ENCODE peak calls at places on chromosome 15, in six cellular contexts. U, P, A, M, G and S are unnamed samples.

GRCh38 chr15:29883126-29883525 is 60.9 kb upstream of the TJP1 start:
- DNase-seq in U (no peak), P (no peak), A (no peak), M (no peak), G (no peak), S (no peak)

GRCh38 chr15:40843885-40844542 is at the start of gene SPINT1:
- DNase-seq in U (peak), P (peak), A (no peak), M (peak), G (peak), S (peak)

GRCh38 chr15:21262851-21263400 is 177.4 kb downstream of the POTEB3 start:
- DNase-seq in U (no peak), P (no peak), A (no peak), M (no peak), G (no peak), S (no peak)

GRCh38 chr15:55606214-55606613 is 18.1 kb upstream of the PYGO1 start:
- DNase-seq in U (no peak), P (no peak), A (no peak), M (no peak), G (no peak), S (no peak)

GRCh38 chr15:56076651-56077050 is 83.2 kb upstream of the NEDD4 start:
- DNase-seq in U (no peak), P (no peak), A (no peak), M (no peak), G (no peak), S (no peak)

GRCh38 chr15:52143862-52144261 is 31.3 kb upstream of the BCL2L10 start:
- DNase-seq in U (no peak), P (no peak), A (no peak), M (no peak), G (no peak), S (no peak)

GRCh38 chr15:90482124-90483011 is 47.4 kb upstream of the CRTC3 start:
- DNase-seq in U (peak), P (peak), A (no peak), M (no peak), G (peak), S (no peak)

GRCh38 chr15:65393557-65393956 is 15.8 kb upstream of the IGDCC3 start:
- DNase-seq in U (no peak), P (no peak), A (no peak), M (no peak), G (no peak), S (no peak)

GRCh38 chr15:85642693-85643058 is 152.0 kb downstream of the KLHL25 start:
- DNase-seq in U (no peak), P (no peak), A (no peak), M (peak), G (no peak), S (no peak)

GRCh38 chr15:44101944-44102343 is 93.1 kb downstream of the FRMD5 start:
- DNase-seq in U (no peak), P (no peak), A (no peak), M (no peak), G (no peak), S (no peak)

GRCh38 chr15:83323296-83323711 is 38.8 kb upstream of the BNC1 start:
- DNase-seq in U (no peak), P (no peak), A (no peak), M (no peak), G (peak), S (no peak)

GRCh38 chr15:47507221-47507985 is 209.9 kb upstream of the SEMA6D start:
- DNase-seq in U (no peak), P (no peak), A (no peak), M (no peak), G (no peak), S (no peak)

GRCh38 chr15:26087881-26088280 is 224.8 kb upstream of the ATP10A start:
- DNase-seq in U (no peak), P (no peak), A (no peak), M (no peak), G (no peak), S (no peak)

GRCh38 chr15:53739187-53739586 is 20.3 kb downstream of the WDR72 start:
- DNase-seq in U (no peak), P (no peak), A (no peak), M (no peak), G (no peak), S (no peak)

GRCh38 chr15:71529353-71529752 is 281.0 kb upstream of the NR2E3 start:
- DNase-seq in U (no peak), P (no peak), A (no peak), M (no peak), G (no peak), S (no peak)

GRCh38 chr15:95799286-95800187 is 531.0 kb upstream of the NR2F2 start:
- DNase-seq in U (no peak), P (no peak), A (no peak), M (no peak), G (no peak), S (no peak)

GRCh38 chr15:87145686-87146085 is 1066.0 kb downstream of the AGBL1 start:
- DNase-seq in U (no peak), P (no peak), A (no peak), M (no peak), G (no peak), S (no peak)

GRCh38 chr15:40737048-40737447 is 18.0 kb downstream of the RMDN3 start:
- DNase-seq in U (no peak), P (no peak), A (no peak), M (no peak), G (no peak), S (no peak)

GRCh38 chr15:70761046-70761445 is 2.3 kb downstream of the UACA start:
- DNase-seq in U (no peak), P (no peak), A (no peak), M (no peak), G (no peak), S (no peak)

GRCh38 chr15:93190238-93190637 is 101.2 kb upstream of the RGMA start:
- DNase-seq in U (no peak), P (no peak), A (no peak), M (no peak), G (no peak), S (no peak)

GRCh38 chr15:25710184-25710583 is 152.9 kb downstream of the ATP10A start:
- DNase-seq in U (peak), P (peak), A (peak), M (no peak), G (peak), S (peak)

GRCh38 chr15:64667736-64668161 is 107.6 kb downstream of the RBPMS2 start:
- DNase-seq in U (no peak), P (no peak), A (no peak), M (no peak), G (no peak), S (no peak)

GRCh38 chr15:67137951-67138935 is 72.8 kb downstream of the SMAD3 start:
- DNase-seq in U (no peak), P (no peak), A (no peak), M (no peak), G (no peak), S (no peak)

GRCh38 chr15:67135494-67135893 is 70.1 kb downstream of the SMAD3 start:
- DNase-seq in U (no peak), P (no peak), A (no peak), M (no peak), G (no peak), S (no peak)

GRCh38 chr15:67137319-67137718 is 71.9 kb downstream of the SMAD3 start:
- DNase-seq in U (no peak), P (no peak), A (no peak), M (no peak), G (no peak), S (no peak)

GRCh38 chr15:67134577-67135492 is 69.4 kb downstream of the SMAD3 start:
- DNase-seq in U (no peak), P (no peak), A (no peak), M (no peak), G (no peak), S (no peak)

GRCh38 chr15:67136802-67137201 is 71.4 kb downstream of the SMAD3 start:
- DNase-seq in U (no peak), P (no peak), A (no peak), M (no peak), G (no peak), S (no peak)
- TF ChIP-seq CTCF in U (no peak), P (no peak), A (no peak), M (no peak), G (no peak), S (no peak)

DNA sequence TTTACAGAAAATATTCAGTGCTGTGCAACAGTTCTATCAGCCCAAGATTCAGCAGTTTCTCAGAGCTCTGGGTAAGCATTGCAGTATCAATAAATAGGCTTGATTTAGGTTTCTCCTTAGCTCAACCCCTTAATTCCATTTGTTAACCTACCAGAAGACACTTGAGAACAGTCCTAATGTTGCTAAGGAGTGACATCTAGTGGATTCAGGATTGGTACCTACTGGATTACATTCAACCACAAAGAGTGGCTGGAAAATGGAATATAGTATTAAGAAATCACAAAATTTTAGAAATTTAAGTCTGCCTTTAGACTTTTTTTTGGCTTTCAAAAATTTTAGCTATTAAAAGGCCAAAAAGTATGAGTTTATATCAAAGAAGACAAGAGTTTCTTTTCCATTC is 34.7 kb downstream of the POLG start:
- DNase-seq in U (no peak), P (no peak), A (no peak), M (no peak), G (no peak), S (no peak)
- TF ChIP-seq CTCF in U (no peak), P (no peak), A (no peak), M (no peak), G (no peak), S (no peak)

GRCh38 chr15:100571592-100572167 is 30.3 kb downstream of the LINS1 start:
- DNase-seq in U (no peak), P (no peak), A (no peak), M (no peak), G (no peak), S (no peak)

GRCh38 chr15:100570282-100570681 is 31.7 kb downstream of the LINS1 start:
- DNase-seq in U (no peak), P (no peak), A (no peak), M (no peak), G (no peak), S (no peak)

GRCh38 chr15:100573526-100573925 is 28.5 kb downstream of the LINS1 start:
- DNase-seq in U (no peak), P (no peak), A (no peak), M (no peak), G (no peak), S (no peak)

GRCh38 chr15:100570735-100571363 is 31.1 kb downstream of the LINS1 start:
- DNase-seq in U (no peak), P (no peak), A (no peak), M (no peak), G (no peak), S (no peak)

DNA sequence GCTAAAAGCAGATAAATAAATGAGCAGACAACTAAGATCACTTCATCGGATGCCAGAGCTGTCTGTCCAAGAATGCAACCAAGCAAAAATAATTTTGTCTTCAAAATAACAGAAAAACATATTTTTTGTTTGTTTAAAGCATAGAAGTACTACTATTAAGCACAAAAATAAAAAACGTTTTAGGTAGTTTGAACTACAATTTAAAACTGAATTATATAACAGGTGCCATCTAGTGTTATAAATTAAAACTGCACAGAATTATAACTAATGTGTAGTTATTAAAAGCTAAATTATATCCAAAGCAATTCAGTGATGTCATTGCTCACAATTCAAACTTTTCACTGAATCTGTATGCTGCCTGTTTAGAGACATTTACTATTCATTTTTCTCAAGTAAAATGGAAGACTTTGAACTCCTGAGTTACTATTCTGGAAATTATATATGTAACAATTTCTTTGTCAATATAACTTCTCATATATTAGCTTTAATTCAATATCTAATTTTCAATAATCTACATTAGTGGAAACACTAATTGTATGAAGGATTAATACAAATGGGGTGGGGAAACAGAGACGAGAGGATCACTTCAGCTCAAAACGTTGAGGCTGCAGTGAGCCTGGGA is 29.5 kb downstream of the LINS1 start:
- DNase-seq in U (no peak), P (no peak), A (no peak), M (no peak), G (no peak), S (no peak)
- TF ChIP-seq CTCF in U (peak), P (peak), A (peak), M (peak), G (peak), S (no peak)

DNA sequence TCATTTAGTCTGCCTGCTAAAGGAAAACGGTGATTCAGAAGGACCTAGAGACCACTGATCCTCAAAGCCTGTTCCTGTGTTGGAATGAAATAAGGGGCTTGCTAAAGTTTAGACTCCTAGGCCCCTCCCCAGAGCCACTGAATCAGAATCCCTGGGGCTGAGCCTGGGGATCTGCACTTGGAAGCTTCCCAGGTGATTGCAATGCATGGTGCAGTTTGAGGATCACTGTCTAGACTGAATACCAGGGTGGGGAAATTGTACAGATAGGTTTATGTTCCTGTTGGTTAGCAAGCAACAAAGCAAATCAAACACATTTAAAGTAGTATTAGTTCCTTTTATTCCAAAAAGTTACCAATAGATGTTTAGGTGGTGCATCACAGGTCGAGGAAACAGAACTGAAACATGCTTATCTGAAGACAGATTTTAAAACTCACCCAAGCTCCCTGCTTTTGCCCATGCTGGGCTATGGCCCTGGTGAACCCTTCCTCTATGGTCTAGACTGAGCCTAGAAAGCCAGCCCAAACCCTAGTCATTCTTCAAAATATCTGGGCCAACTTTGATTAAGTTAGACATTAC is 29.7 kb upstream of the SPTBN5 start:
- DNase-seq in U (no peak), P (no peak), A (no peak), M (no peak), G (no peak), S (no peak)
- TF ChIP-seq CTCF in U (no peak), P (no peak), A (no peak), M (no peak), G (no peak), S (no peak)

GRCh38 chr15:78567541-78567940 is 2.2 kb downstream of the CHRNA5 start:
- DNase-seq in U (no peak), P (no peak), A (no peak), M (no peak), G (no peak), S (no peak)

GRCh38 chr15:78574944-78575343 is 9.6 kb downstream of the CHRNA5 start:
- DNase-seq in U (no peak), P (no peak), A (no peak), M (no peak), G (no peak), S (no peak)

GRCh38 chr15:78571382-78571781 is 6.1 kb downstream of the CHRNA5 start:
- DNase-seq in U (no peak), P (no peak), A (no peak), M (no peak), G (no peak), S (no peak)

GRCh38 chr15:78565951-78566774 is 843 bp downstream of the CHRNA5 start:
- DNase-seq in U (no peak), P (peak), A (no peak), M (no peak), G (no peak), S (no peak)

GRCh38 chr15:78570710-78571109 is 5.4 kb downstream of the CHRNA5 start:
- DNase-seq in U (no peak), P (no peak), A (no peak), M (no peak), G (no peak), S (no peak)
- TF ChIP-seq CTCF in U (no peak), P (no peak), A (no peak), M (no peak), G (no peak), S (no peak)